ENCODE peak calls at places on chromosomes 1 and 21, in five cellular contexts. Z is OCI-LY7, I is hepatocyte, X is neural progenitor cell, W is GM23248. R is an unnamed sample.

GRCh38 chr1:37622131-37622530 is 12.6 kb downstream of the RSPO1 start:
- DNase-seq in X (peak), W (no peak), I (no peak), Z (no peak), R (no peak)

GRCh38 chr1:41666991-41667631 is 182.6 kb upstream of the EDN2 start:
- DNase-seq in W (peak), Z (peak), I (no peak), X (peak), R (no peak)

GRCh38 chr1:8649027-8649426 is 168.4 kb downstream of the RERE start:
- DNase-seq in W (no peak), X (no peak), Z (no peak), I (no peak), R (no peak)

GRCh38 chr1:229631966-229632365 is 5.9 kb downstream of the URB2 start:
- DNase-seq in W (no peak), Z (no peak), I (no peak), X (no peak), R (no peak)

GRCh38 chr1:201385299-201385891 is 7.9 kb upstream of the TNNT2 start:
- DNase-seq in W (peak), I (peak), Z (peak), X (peak), R (no peak)

GRCh38 chr1:170836146-170836545 is 99.2 kb upstream of the MROH9 start:
- DNase-seq in X (no peak), Z (no peak), I (no peak), W (peak), R (no peak)

GRCh38 chr1:6635910-6636760 is 11.5 kb downstream of the THAP3 start:
- DNase-seq in X (no peak), Z (no peak), I (no peak), W (no peak), R (no peak)

GRCh38 chr1:217462159-217462558 is 168.7 kb downstream of the GPATCH2 start:
- DNase-seq in X (no peak), W (no peak), Z (no peak), I (no peak), R (no peak)

GRCh38 chr1:56931686-56932085 is 34.1 kb downstream of the C8B start:
- DNase-seq in W (no peak), X (peak), Z (no peak), I (no peak), R (no peak)

GRCh38 chr1:55987491-55988255 is 591.7 kb downstream of the PLPP3 start:
- DNase-seq in W (no peak), X (peak), Z (no peak), I (no peak), R (no peak)

GRCh38 chr1:223091928-223092327 is 51.1 kb downstream of the TLR5 start:
- DNase-seq in I (no peak), Z (no peak), W (no peak), X (no peak), R (no peak)

GRCh38 chr1:247966520-247967204 is 1.6 kb downstream of the OR2AK2 start:
- DNase-seq in X (no peak), Z (no peak), W (no peak), I (no peak), R (no peak)

GRCh38 chr1:198653815-198654413 is 15.1 kb downstream of the PTPRC start:
- DNase-seq in X (no peak), Z (no peak), W (no peak), I (no peak), R (no peak)

GRCh38 chr1:208475449-208475848 is 231.3 kb upstream of the PLXNA2 start:
- DNase-seq in I (peak), X (no peak), W (peak), Z (no peak), R (no peak)

GRCh38 chr1:44808063-44808937 is at the start of gene BTBD19:
- DNase-seq in I (peak), Z (no peak), X (peak), W (peak), R (no peak)

GRCh38 chr1:159171254-159171687 is at the start of gene CADM3:
- DNase-seq in X (peak), Z (no peak), W (no peak), I (peak), R (no peak)

GRCh38 chr1:80258659-80259058 is 1252.1 kb upstream of the ADGRL4 start:
- DNase-seq in X (no peak), Z (no peak), W (no peak), I (peak), R (no peak)

GRCh38 chr1:87325982-87326738 is 2.5 kb upstream of the LMO4 start:
- DNase-seq in W (peak), Z (peak), X (peak), I (peak), R (no peak)

GRCh38 chr1:152244576-152244975 is 20.6 kb upstream of the HRNR start:
- DNase-seq in Z (no peak), X (no peak), W (peak), I (no peak), R (no peak)

GRCh38 chr1:59506952-59507351 is 210.1 kb downstream of the FGGY start:
- DNase-seq in I (no peak), Z (peak), W (peak), X (no peak), R (no peak)

GRCh38 chr1:183432548-183432875 is 14.3 kb upstream of the NMNAT2 start:
- DNase-seq in Z (no peak), W (peak), I (peak), X (no peak), R (peak)

DNA sequence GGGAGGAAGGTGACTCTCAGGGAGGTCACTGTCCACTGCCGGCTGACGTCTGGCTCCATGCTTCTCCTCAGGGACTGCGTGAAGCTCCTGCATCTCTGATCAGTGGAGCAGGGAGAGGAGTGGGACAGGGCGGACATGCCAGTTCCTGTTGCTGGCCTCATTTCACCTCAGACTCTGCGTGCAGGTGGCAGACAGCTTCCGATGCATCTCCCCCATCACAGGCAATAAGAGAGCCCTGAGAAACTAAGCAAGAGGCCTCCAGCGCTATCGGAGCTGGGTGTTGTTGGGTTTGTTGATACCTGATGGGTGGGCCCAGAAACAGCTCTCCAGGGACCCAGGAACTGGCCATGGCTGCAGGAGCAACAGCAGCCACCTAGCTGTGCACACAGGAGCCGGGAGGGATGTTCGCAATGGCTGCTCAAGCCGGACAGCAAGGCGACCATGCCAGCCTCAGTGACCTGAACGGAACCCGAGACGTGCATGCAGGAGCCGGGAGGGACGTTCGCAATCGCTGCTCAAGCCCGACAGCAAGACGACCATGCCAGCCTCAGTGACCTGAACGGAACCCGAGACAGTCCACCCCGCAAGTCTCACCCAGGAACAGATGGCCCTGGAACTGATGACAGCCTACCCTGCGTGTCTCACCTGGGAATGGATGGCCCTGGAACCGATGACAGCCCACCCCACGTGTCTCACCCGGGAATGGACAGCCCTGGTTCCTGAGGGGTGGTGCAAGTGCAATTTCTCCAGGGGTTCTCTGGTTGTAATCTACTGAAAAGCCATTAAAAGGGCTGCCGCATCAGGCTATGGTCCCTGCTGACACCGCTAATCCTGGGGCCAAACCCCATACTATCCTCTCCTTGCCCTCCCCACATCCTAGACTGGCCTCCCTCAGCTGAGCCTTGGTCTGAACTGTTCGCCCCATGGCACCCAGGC is 14.2 kb upstream of the PCBP3 start:
- DNase-seq in I (no peak), X (no peak), W (no peak), Z (no peak), R (no peak)
- TF ChIP-seq EZH2phosphoT487 in I (no peak), X (no peak), W (no peak), Z (no peak), R (no peak)

DNA sequence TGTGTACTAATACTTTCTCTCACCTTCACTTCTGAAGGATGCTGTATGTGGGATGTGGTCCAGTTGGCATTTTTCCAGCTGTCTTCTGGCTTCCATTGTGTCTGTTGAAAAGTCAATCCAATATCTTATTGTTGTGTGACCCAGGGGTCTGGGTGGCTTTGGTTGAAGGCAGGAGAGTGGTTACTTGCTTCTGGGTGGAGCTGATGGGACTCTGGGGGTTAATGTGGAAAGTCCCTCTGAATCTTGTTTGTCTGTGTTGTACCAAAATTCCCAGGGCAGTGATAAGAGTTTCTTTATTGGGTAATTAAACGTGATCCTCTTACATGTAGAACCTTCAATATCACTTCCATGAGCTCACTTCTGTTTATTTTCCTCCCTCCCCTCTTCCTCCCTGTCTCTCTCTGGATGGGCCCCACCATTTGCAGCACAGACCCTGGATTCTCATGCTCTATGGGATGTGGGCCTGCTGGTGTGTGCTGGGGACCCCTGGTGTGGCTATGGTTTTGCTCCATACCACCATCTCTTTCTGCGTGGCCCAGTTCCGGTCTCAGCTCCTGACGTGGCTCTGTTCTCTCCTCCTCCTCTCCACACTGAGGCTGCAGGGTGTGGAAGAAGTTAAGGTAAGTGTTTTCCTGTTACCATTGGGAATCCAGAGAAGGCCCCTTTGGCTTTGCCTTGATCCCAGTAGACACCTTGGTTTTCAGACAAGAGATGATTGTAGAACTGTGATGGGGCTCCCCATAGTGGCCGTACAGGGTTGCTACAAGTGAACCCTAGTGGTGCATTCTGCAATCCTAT is 71.5 kb downstream of the HHAT start:
- DNase-seq in I (peak), X (peak), Z (peak), W (peak), R (peak)
- TF ChIP-seq EZH2phosphoT487 in I (no peak), X (no peak), Z (no peak), W (no peak), R (no peak)

DNA sequence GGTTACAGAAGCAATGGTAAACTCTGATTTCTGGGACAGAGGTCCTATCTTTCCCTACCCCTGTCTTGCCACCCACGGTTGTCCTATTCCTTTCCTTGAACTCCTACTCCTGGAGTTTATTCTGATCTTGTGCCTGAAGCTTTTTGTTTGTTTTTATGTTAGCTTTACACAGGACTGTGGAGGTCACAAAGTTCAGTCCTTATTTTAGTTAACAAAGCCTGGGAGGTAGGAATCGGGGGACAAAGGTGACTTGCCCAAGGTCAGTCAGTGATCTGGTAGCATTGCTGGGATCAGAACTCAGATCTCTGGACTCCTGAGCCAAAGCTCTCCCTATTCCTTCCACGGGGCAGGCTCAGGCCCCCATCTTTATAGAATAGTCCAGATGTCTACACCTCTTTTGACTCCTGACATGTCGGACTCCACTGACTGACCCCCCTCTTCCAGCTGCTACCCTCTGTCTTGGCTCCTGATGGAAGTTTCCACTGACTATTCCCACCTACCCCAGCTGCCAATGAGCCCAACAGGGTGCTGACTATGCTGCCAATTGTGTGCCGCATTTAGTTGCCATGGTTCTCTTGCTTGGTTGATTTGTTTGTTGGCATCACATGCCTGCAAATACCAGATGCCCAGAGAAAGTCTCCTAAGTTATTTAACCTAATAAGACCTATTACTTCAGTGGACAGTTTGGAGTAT is 9.9 kb downstream of the F5 start:
- DNase-seq in W (no peak), I (no peak), X (no peak), Z (no peak), R (no peak)
- TF ChIP-seq EZH2phosphoT487 in W (no peak), I (no peak), X (no peak), Z (no peak), R (no peak)

DNA sequence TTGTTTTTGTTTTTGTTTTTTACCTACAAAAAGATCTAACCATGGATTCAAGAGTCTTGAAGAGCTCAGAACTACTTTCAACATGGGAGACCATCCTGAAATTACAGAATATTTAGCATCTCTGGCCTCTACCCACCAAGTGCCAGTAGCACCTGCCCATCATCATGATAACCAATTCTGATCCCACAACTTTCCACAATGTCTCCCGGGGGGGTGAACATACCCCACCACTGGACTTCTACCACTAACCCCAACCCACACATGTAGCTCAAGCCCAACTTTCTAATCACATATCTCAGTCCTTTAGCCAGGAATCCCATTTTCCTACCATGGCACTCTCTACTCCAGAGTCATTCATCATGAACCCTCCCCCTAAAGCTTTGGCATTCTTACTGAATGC is 15.7 kb upstream of the IFNAR2 start:
- DNase-seq in I (no peak), Z (no peak), W (no peak), X (no peak), R (no peak)
- TF ChIP-seq EZH2phosphoT487 in I (no peak), Z (no peak), W (no peak), X (no peak), R (no peak)

DNA sequence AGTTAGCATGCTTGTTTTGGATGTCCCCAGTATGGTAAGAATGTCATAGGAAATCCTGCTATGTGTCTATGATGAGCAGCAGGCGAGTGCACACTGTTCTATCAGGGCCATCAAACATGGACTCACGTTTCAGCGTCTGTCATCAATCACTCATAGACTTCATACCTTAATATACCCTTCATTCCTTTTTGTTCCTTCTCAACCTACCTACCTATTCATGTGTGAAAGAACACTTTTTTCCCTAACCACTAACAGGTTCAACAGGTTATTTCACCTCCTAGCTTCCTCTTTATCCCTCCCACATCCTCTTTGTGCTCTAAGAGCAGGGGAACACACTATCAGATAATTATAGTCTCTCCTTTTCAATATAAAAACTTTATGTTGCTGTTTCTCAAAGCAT is 300.6 kb downstream of the TM2D1 start:
- DNase-seq in I (no peak), Z (no peak), X (no peak), W (no peak), R (peak)
- TF ChIP-seq EZH2phosphoT487 in I (no peak), Z (no peak), X (no peak), W (no peak), R (no peak)